ENCODE peak calls at places on chromosome 4, in ten cellular contexts. I is endodermal cell, W is cardiac muscle cell, G is A549, L is heart right ventricle, M is Peyer's patch, C is tibial nerve, J is uterus, S is Panc1, D is fibroblast of lung. F is an unnamed sample.

GRCh38 chr4:4791299-4791798 is 68.1 kb upstream of the MSX1 start:
- DNase-seq in I (no peak), W (no peak), G (no peak), L (peak; percentile 16), M (no peak), C (no peak), J (peak; percentile 23), S (no peak), D (no peak), F (no peak)

GRCh38 chr4:163535657-163536056 is 41.2 kb downstream of the TMA16 start:
- DNase-seq in I (no peak), W (no peak), G (no peak), L (no peak), M (no peak), C (no peak), J (no peak), S (no peak), D (no peak), F (no peak)

GRCh38 chr4:47763279-47763678 is 74.6 kb downstream of the CORIN start:
- DNase-seq in I (no peak), W (peak; percentile 56), G (no peak), L (no peak), M (no peak), C (no peak), J (no peak), S (no peak), D (no peak), F (no peak)

GRCh38 chr4:13920901-13921300 is 293.4 kb upstream of the BOD1L1 start:
- DNase-seq in I (peak; percentile 83), W (no peak), G (peak; percentile 70), L (no peak), M (no peak), C (peak; percentile 15), J (peak; percentile 28), S (peak; percentile 56), D (peak; percentile 99), F (peak; percentile 91)

GRCh38 chr4:55753856-55754255 is 65.7 kb upstream of the EXOC1L start:
- DNase-seq in I (no peak), W (no peak), G (no peak), L (no peak), M (no peak), C (no peak), J (no peak), S (no peak), D (no peak), F (no peak)

GRCh38 chr4:44186096-44186849 is 262.3 kb downstream of the KCTD8 start:
- DNase-seq in I (peak; percentile 42), W (no peak), G (no peak), L (no peak), M (no peak), C (no peak), J (no peak), S (no peak), D (no peak), F (peak; percentile 38)

GRCh38 chr4:8910100-8910821 is 38.6 kb upstream of the HMX1 start:
- DNase-seq in I (peak; percentile 32), W (no peak), G (no peak), L (no peak), M (no peak), C (peak; percentile 8), J (peak; percentile 5), S (no peak), D (no peak), F (peak; percentile 48)

GRCh38 chr4:172826346-172826745 is 342.3 kb upstream of the GALNT7 start:
- DNase-seq in I (no peak), W (no peak), G (no peak), L (no peak), M (no peak), C (no peak), J (no peak), S (no peak), D (no peak), F (no peak)

GRCh38 chr4:2243682-2244380 is 1.9 kb upstream of the HAUS3 start:
- DNase-seq in I (peak; percentile 53), W (peak; percentile 55), G (peak; percentile 15), L (peak; percentile 46), M (no peak), C (no peak), J (peak; percentile 66), S (no peak), D (peak; percentile 58), F (no peak)
- H3K27ac ChIP-seq in I (no peak overlapping the region), W (no peak overlapping the region), G (no peak overlapping the region), L (peak overlapping the region; percentile 71), M (no peak overlapping the region), C (peak overlapping the region; percentile 79), J (peak overlapping the region; percentile 76), S (no peak overlapping the region), D (no peak overlapping the region), F (no peak overlapping the region)

GRCh38 chr4:118920247-118920646 is 31.6 kb downstream of the SYNPO2 start:
- DNase-seq in I (no peak), W (no peak), G (no peak), L (no peak), M (no peak), C (no peak), J (peak; percentile 34), S (no peak), D (peak; percentile 73), F (no peak)

GRCh38 chr4:118921736-118922135 is 33.1 kb downstream of the SYNPO2 start:
- DNase-seq in I (no peak), W (no peak), G (no peak), L (no peak), M (no peak), C (no peak), J (no peak), S (no peak), D (no peak), F (no peak)

GRCh38 chr4:118918388-118918787 is 29.7 kb downstream of the SYNPO2 start:
- DNase-seq in I (no peak), W (no peak), G (no peak), L (no peak), M (no peak), C (no peak), J (no peak), S (no peak), D (peak; percentile 94), F (no peak)

GRCh38 chr4:118927976-118928375 is 39.3 kb downstream of the SYNPO2 start:
- DNase-seq in I (no peak), W (peak; percentile 21), G (no peak), L (peak; percentile 38), M (no peak), C (no peak), J (peak; percentile 70), S (no peak), D (no peak), F (no peak)

GRCh38 chr4:118923891-118924290 is 35.2 kb downstream of the SYNPO2 start:
- DNase-seq in I (no peak), W (no peak), G (no peak), L (no peak), M (no peak), C (no peak), J (no peak), S (no peak), D (no peak), F (no peak)
- H3K4me1 ChIP-seq in I (no peaks in the 10 kb centered on the region), W (no peaks in the 10 kb centered on the region), G (peaks cover under 1% of the 10 kb centered on the region), L (peaks cover 57% of the 10 kb centered on the region), M (no peaks in the 10 kb centered on the region), C (peaks cover 23% of the 10 kb centered on the region), J (no peaks in the 10 kb centered on the region), S (no peaks in the 10 kb centered on the region), D (peaks cover 2% of the 10 kb centered on the region), F (peaks cover under 1% of the 10 kb centered on the region)

GRCh38 chr4:96099031-96099430 is 259.1 kb downstream of the PDHA2 start:
- DNase-seq in I (no peak), W (no peak), G (no peak), L (no peak), M (no peak), C (no peak), J (no peak), S (no peak), D (no peak), F (no peak)

GRCh38 chr4:96093563-96093962 is 253.7 kb downstream of the PDHA2 start:
- DNase-seq in I (no peak), W (no peak), G (no peak), L (no peak), M (no peak), C (no peak), J (no peak), S (no peak), D (no peak), F (no peak)

GRCh38 chr4:96097040-96097607 is 257.2 kb downstream of the PDHA2 start:
- DNase-seq in I (no peak), W (no peak), G (no peak), L (no peak), M (no peak), C (no peak), J (no peak), S (no peak), D (no peak), F (no peak)

GRCh38 chr4:96093057-96093456 is 253.2 kb downstream of the PDHA2 start:
- DNase-seq in I (no peak), W (no peak), G (no peak), L (no peak), M (no peak), C (no peak), J (no peak), S (no peak), D (no peak), F (no peak)

DNA sequence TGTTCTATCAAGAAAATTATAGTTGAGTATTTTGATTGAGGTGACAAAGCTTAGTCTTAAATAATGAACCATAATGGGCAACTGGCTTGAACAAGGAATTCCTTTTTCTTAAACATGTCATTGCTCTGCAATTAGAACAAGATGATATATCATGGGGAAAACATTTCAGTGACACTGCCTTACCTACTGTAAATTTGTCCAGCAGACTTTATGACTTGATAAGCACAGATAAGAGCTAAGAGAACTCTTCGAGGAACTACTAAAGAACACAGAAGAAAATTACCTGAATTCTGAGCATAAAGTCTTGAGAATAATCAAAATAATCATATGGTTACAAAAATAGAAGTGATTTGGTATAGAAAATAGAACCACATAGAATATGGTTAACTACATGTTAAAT is 257.8 kb downstream of the PDHA2 start:
- DNase-seq in I (no peak), W (no peak), G (no peak), L (no peak), M (no peak), C (no peak), J (no peak), S (no peak), D (no peak), F (no peak)
- TF ChIP-seq CTCF in I (no peak), W (no peak), G (no peak), L (no peak), M (no peak), C (no peak), J (no peak), S (no peak), D (no peak), F (no peak)

DNA sequence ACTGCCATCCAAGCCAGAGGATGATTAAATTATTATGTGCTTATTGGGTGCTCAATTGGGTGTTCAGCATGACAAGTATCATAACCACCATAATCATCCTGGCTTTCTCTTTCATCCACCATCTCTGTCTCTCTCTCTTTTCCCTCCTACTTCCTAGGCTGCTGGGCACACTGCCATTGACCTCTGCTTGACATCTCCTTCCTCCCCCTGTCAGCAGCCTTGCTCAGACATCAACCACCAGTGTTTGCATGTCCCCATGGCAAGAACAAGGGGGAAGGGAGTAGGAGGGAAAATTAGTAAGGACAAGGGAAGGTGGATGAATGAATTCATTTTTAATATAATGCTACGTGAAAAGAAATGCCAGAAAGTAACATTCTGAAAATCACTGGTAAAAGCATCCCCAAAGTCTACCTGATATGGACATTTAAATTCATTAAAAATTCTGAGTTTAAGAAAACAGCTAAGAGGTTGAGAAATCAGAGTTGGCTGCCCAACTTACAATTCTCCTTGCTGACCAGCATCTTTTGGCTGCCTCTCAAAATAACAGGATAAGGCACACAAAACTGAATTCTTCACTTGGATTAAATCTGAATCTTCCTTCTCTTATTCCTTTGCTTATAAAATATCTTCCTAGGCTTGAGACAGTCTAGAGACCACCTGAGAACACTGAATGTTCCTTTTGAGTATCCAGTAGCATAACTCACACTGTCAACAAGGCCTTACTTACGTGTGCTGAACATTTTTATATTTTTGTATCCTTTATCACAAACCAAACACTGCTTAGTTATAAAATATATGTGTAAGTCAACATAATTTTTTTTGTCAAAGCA is 48.5 kb downstream of the SNCA start:
- DNase-seq in I (no peak), W (peak; percentile 65), G (no peak), L (peak; percentile 45), M (no peak), C (no peak), J (peak; percentile 39), S (no peak), D (peak; percentile 79), F (no peak)
- H3K27ac ChIP-seq in I (no peak overlapping the region), W (peak overlapping the region; percentile 52), G (no peak overlapping the region), L (no peak overlapping the region), M (no peak overlapping the region), C (peak overlapping the region; percentile 48), J (peak overlapping the region; percentile 18), S (no peak overlapping the region), D (no peak overlapping the region), F (no peak overlapping the region)

F was measured in RWPE2.